ENCODE peak calls at places on chromosomes 1 and 21, in four cellular contexts. C, L, X and W are unnamed samples.

GRCh38 chr1:94819945-94820746 is at the start of gene SLC44A3:
- DNase-seq in C (no peak), L (peak; percentile 31), X (peak; percentile 16), W (peak; percentile 38)

GRCh38 chr1:86429122-86429725 is 5.3 kb downstream of the CLCA2 start:
- DNase-seq in C (no peak), L (no peak), X (no peak), W (no peak)

GRCh38 chr1:93694039-93694438 is 12.4 kb upstream of the BCAR3 start:
- DNase-seq in C (no peak), L (peak; percentile 61), X (no peak), W (no peak)

GRCh38 chr1:204828352-204828850 is 42.3 kb upstream of the NFASC start:
- DNase-seq in C (no peak), L (no peak), X (peak; percentile 62), W (peak; percentile 86)

GRCh38 chr21:41506526-41507520 is 1.1 kb downstream of the TMPRSS2 start:
- DNase-seq in C (no peak), L (no peak), X (no peak), W (no peak)

GRCh38 chr1:114154146-114154962 is 685 bp upstream of the SYT6 start:
- DNase-seq in C (no peak), L (peak; percentile 29), X (peak; percentile 7), W (peak; percentile 55)

GRCh38 chr1:87134061-87134460 is 194.6 kb upstream of the LMO4 start:
- DNase-seq in C (no peak), L (no peak), X (no peak), W (peak; percentile 84)

GRCh38 chr21:45516671-45517151 is 25.5 kb downstream of the SLC19A1 start:
- DNase-seq in C (no peak), L (no peak), X (no peak), W (no peak)

GRCh38 chr1:44689447-44689765 is 14.9 kb downstream of the ARMH1 start:
- DNase-seq in C (no peak), L (no peak), X (no peak), W (no peak)

GRCh38 chr1:206739411-206740076 is 31.0 kb upstream of the IL19 start:
- DNase-seq in C (peak; percentile 67), L (peak; percentile 40), X (peak; percentile 13), W (no peak)

GRCh38 chr1:183807549-183808168 is 2.7 kb downstream of the RGL1 start:
- DNase-seq in C (no peak), L (peak; percentile 84), X (peak; percentile 72), W (peak; percentile 55)

GRCh38 chr1:119713538-119714456 is 2.1 kb downstream of the PHGDH start:
- DNase-seq in C (no peak), L (no peak), X (no peak), W (no peak)

GRCh38 chr1:230291731-230292620 is 134.2 kb downstream of the PGBD5 start:
- DNase-seq in C (no peak), L (no peak), X (no peak), W (no peak)

GRCh38 chr1:201739054-201739453 is 89.9 kb upstream of the IPO9 start:
- DNase-seq in C (no peak), L (no peak), X (no peak), W (no peak)

GRCh38 chr1:153478047-153478691 is 17.7 kb upstream of the S100A7 start:
- DNase-seq in C (no peak), L (no peak), X (no peak), W (no peak)

GRCh38 chr1:42831273-42831672 is 14.1 kb upstream of the SVBP start:
- DNase-seq in C (no peak), L (no peak), X (no peak), W (no peak)

GRCh38 chr1:43982798-43983197 is 3.8 kb downstream of the B4GALT2 start:
- DNase-seq in C (no peak), L (no peak), X (no peak), W (no peak)

GRCh38 chr1:204650911-204651570 is 34.5 kb downstream of the LRRN2 start:
- DNase-seq in C (no peak), L (no peak), X (peak; percentile 18), W (no peak)

GRCh38 chr1:173997796-173998195 is 24.4 kb downstream of the RC3H1 start:
- DNase-seq in C (no peak), L (no peak), X (no peak), W (no peak)

GRCh38 chr1:176843352-176844297 is 320.9 kb downstream of the ASTN1 start:
- DNase-seq in C (peak; percentile 1), L (peak; percentile 7), X (peak; percentile 7), W (no peak)

GRCh38 chr1:63643517-63643916 is 50.3 kb downstream of the PGM1 start:
- DNase-seq in C (no peak), L (peak; percentile 12), X (no peak), W (no peak)

GRCh38 chr1:224896130-224896781 is 33.2 kb upstream of the DNAH14 start:
- DNase-seq in C (no peak), L (no peak), X (no peak), W (no peak)

GRCh38 chr1:219660666-219661463 is 48.0 kb upstream of the ZC3H11B start:
- DNase-seq in C (peak; percentile 42), L (peak; percentile 85), X (peak; percentile 74), W (peak; percentile 95)

GRCh38 chr1:2970311-2971145 is 50.7 kb upstream of the ACTRT2 start:
- DNase-seq in C (no peak), L (no peak), X (no peak), W (no peak)